ENCODE peak calls at places on chromosomes 3 and 15, in four cellular contexts. One of them, this sample, is unnamed.

GRCh38 chr15:45918839-45919238 is 284.0 kb downstream of the SQOR start:
- DNase-seq in amniotic stem cell: no peak
- DNase-seq in G401: no peak
- DNase-seq in endodermal cell: no peak
- DNase-seq in this sample: no peak

GRCh38 chr3:191275751-191276150 is 53.4 kb upstream of the CCDC50 start:
- DNase-seq in G401: no peak
- DNase-seq in amniotic stem cell: no peak
- DNase-seq in endodermal cell: no peak
- DNase-seq in this sample: no peak

GRCh38 chr15:66130496-66131014 is 123.0 kb downstream of the MEGF11 start:
- DNase-seq in amniotic stem cell: no peak
- DNase-seq in endodermal cell: no peak
- DNase-seq in G401: no peak
- DNase-seq in this sample: no peak

GRCh38 chr3:98734311-98734710 is 28.8 kb upstream of the ST3GAL6 start:
- DNase-seq in G401: peak; percentile 61
- DNase-seq in amniotic stem cell: no peak
- DNase-seq in endodermal cell: no peak
- DNase-seq in this sample: no peak

GRCh38 chr3:130895690-130896089 is 1.8 kb downstream of the ATP2C1 start:
- DNase-seq in endodermal cell: no peak
- DNase-seq in G401: no peak
- DNase-seq in amniotic stem cell: no peak
- DNase-seq in this sample: no peak

GRCh38 chr3:127888564-127889107 is 26.4 kb upstream of the KBTBD12 start:
- DNase-seq in endodermal cell: no peak
- DNase-seq in G401: peak; percentile 65
- DNase-seq in amniotic stem cell: no peak
- DNase-seq in this sample: peak; percentile 50

GRCh38 chr3:29605845-29606244 is 325.0 kb downstream of the RBMS3 start:
- DNase-seq in amniotic stem cell: no peak
- DNase-seq in endodermal cell: no peak
- DNase-seq in G401: no peak
- DNase-seq in this sample: no peak

GRCh38 chr3:156150434-156151066 is 30.2 kb downstream of the KCNAB1 start:
- DNase-seq in endodermal cell: peak; percentile 76
- DNase-seq in G401: peak; percentile 85
- DNase-seq in amniotic stem cell: peak; percentile 62
- DNase-seq in this sample: peak; percentile 84

GRCh38 chr3:133479895-133480669 is 80.2 kb downstream of the BFSP2 start:
- DNase-seq in endodermal cell: peak; percentile 62
- DNase-seq in amniotic stem cell: no peak
- DNase-seq in G401: peak; percentile 34
- DNase-seq in this sample: peak; percentile 59

GRCh38 chr3:40312661-40313226 is 3.2 kb downstream of the EIF1B start:
- DNase-seq in endodermal cell: no peak
- DNase-seq in amniotic stem cell: no peak
- DNase-seq in G401: no peak
- DNase-seq in this sample: peak; percentile 1

GRCh38 chr3:143751643-143752178 is 96.6 kb downstream of the SLC9A9 start:
- DNase-seq in endodermal cell: no peak
- DNase-seq in G401: no peak
- DNase-seq in amniotic stem cell: no peak
- DNase-seq in this sample: no peak

GRCh38 chr3:195549001-195549400 is 5.9 kb upstream of the PPP1R2 start:
- DNase-seq in endodermal cell: no peak
- DNase-seq in G401: no peak
- DNase-seq in amniotic stem cell: no peak
- DNase-seq in this sample: no peak

GRCh38 chr15:52652984-52653383 is 26.2 kb downstream of the ATOSA start:
- DNase-seq in amniotic stem cell: peak; percentile 17
- DNase-seq in endodermal cell: no peak
- DNase-seq in G401: no peak
- DNase-seq in this sample: no peak

GRCh38 chr3:18189651-18190050 is 235.5 kb downstream of the SATB1 start:
- DNase-seq in endodermal cell: no peak
- DNase-seq in amniotic stem cell: no peak
- DNase-seq in G401: no peak
- DNase-seq in this sample: no peak

GRCh38 chr3:194042947-194043346 is 93.0 kb upstream of the HES1 start:
- DNase-seq in endodermal cell: no peak
- DNase-seq in amniotic stem cell: peak; percentile 13
- DNase-seq in G401: no peak
- DNase-seq in this sample: no peak

GRCh38 chr3:167851171-167851570 is 115.7 kb downstream of the SERPINI1 start:
- DNase-seq in amniotic stem cell: no peak
- DNase-seq in G401: no peak
- DNase-seq in endodermal cell: no peak
- DNase-seq in this sample: no peak

GRCh38 chr3:188323067-188323842 is 169.3 kb downstream of the LPP start:
- DNase-seq in G401: no peak
- DNase-seq in amniotic stem cell: no peak
- DNase-seq in endodermal cell: no peak
- DNase-seq in this sample: no peak

GRCh38 chr3:171614318-171614967 is 154.2 kb upstream of the TNIK start:
- DNase-seq in amniotic stem cell: no peak
- DNase-seq in G401: peak; percentile 9
- DNase-seq in endodermal cell: peak; percentile 90
- DNase-seq in this sample: no peak

GRCh38 chr3:49727924-49728361 is 4.2 kb upstream of the GMPPB start:
- DNase-seq in endodermal cell: no peak
- DNase-seq in amniotic stem cell: no peak
- DNase-seq in G401: no peak
- DNase-seq in this sample: no peak

GRCh38 chr3:107981471-107982111 is 109.2 kb downstream of the CD47 start:
- DNase-seq in amniotic stem cell: no peak
- DNase-seq in endodermal cell: peak; percentile 56
- DNase-seq in G401: peak; percentile 99
- DNase-seq in this sample: peak; percentile 99